ENCODE peak calls at places on chromosomes 5 and 9, in seven cellular contexts. J, M, X, N, U, T and Y are unnamed samples.

GRCh38 chr9:86792136-86792535 is 155.2 kb downstream of the GAS1 start:
- DNase-seq in U (no peak), N (peak; percentile 42), T (peak; percentile 14), J (peak; percentile 10), X (no peak), M (no peak), Y (no peak)

GRCh38 chr5:116507051-116507537 is 67.5 kb downstream of the SEMA6A start:
- DNase-seq in X (peak; percentile 40), J (no peak), N (peak; percentile 62), U (no peak), M (no peak), T (peak; percentile 37), Y (no peak)

GRCh38 chr5:157236423-157236822 is 29.5 kb upstream of the CYFIP2 start:
- DNase-seq in X (no peak), M (no peak), T (no peak), N (no peak), U (no peak), J (no peak), Y (no peak)

GRCh38 chr5:65394078-65394477 is 87.6 kb downstream of the ADAMTS6 start:
- DNase-seq in T (peak; percentile 92), N (peak; percentile 93), X (peak; percentile 90), J (no peak), M (no peak), U (no peak), Y (no peak)

GRCh38 chr5:136062563-136063274 is 33.9 kb downstream of the TGFBI start:
- DNase-seq in J (peak; percentile 81), T (peak; percentile 54), M (no peak), X (peak; percentile 64), U (no peak), N (peak; percentile 71), Y (peak; percentile 26)

GRCh38 chr9:104854613-104855012 is 73.3 kb downstream of the ABCA1 start:
- DNase-seq in X (no peak), U (no peak), J (peak; percentile 27), M (no peak), N (no peak), T (no peak), Y (no peak)

GRCh38 chr5:93915142-93915553 is 173.7 kb upstream of the POU5F2 start:
- DNase-seq in T (peak; percentile 72), U (no peak), M (no peak), J (peak; percentile 65), X (peak; percentile 71), N (peak; percentile 65), Y (no peak)

GRCh38 chr5:10538789-10539684 is 24.8 kb upstream of the ANKRD33B start:
- DNase-seq in T (no peak), J (no peak), N (no peak), M (no peak), X (no peak), U (no peak), Y (no peak)

GRCh38 chr9:7234144-7234543 is 476.4 kb downstream of the KDM4C start:
- DNase-seq in M (no peak), N (peak; percentile 38), X (peak; percentile 32), J (peak; percentile 68), T (peak; percentile 34), U (peak; percentile 1), Y (no peak)

GRCh38 chr9:116207371-116208111 is 54.0 kb downstream of the PAPPA start:
- DNase-seq in X (no peak), M (no peak), N (no peak), T (no peak), U (no peak), J (no peak), Y (no peak)

GRCh38 chr5:143682788-143683419 is 129.1 kb upstream of the HMHB1 start:
- DNase-seq in T (no peak), M (no peak), X (no peak), N (peak; percentile 70), U (no peak), J (no peak), Y (no peak)

GRCh38 chr9:73680831-73681230 is 529.2 kb downstream of the ANXA1 start:
- DNase-seq in U (no peak), M (no peak), N (peak; percentile 16), T (no peak), X (no peak), J (peak; percentile 3), Y (no peak)

GRCh38 chr9:113241161-113241560 is 19.8 kb downstream of the SLC31A1 start:
- DNase-seq in X (no peak), J (no peak), M (no peak), U (no peak), N (no peak), T (no peak), Y (no peak)